ENCODE peak calls at places on chromosomes 6 and 20, in five cellular contexts. Y, J, W, H and R are unnamed samples.

GRCh38 chr20:41300906-41301305 is 16.6 kb downstream of the ZHX3 start:
- DNase-seq in Y (no peak), J (no peak), W (no peak), H (no peak), R (no peak)

GRCh38 chr6:22807818-22808217 is 238.5 kb downstream of the HDGFL1 start:
- DNase-seq in Y (no peak), J (no peak), W (no peak), H (no peak), R (no peak)

GRCh38 chr6:42138630-42139619 is 3.5 kb downstream of the C6orf132 start:
- DNase-seq in Y (no peak), J (no peak), W (no peak), H (no peak), R (no peak)

GRCh38 chr6:167405778-167406532 is 81.1 kb downstream of the TTLL2 start:
- DNase-seq in Y (no peak), J (no peak), W (no peak), H (no peak), R (no peak)

GRCh38 chr6:156775717-156776116 is 1.5 kb upstream of the ARID1B start:
- DNase-seq in Y (no peak), J (no peak), W (no peak), H (no peak), R (no peak)

GRCh38 chr6:51738614-51739013 is 348.8 kb downstream of the PKHD1 start:
- DNase-seq in Y (no peak), J (no peak), W (no peak), H (no peak), R (no peak)

GRCh38 chr6:39791311-39791710 is 865 bp upstream of the DAAM2 start:
- DNase-seq in Y (no peak), J (no peak), W (no peak), H (no peak), R (no peak)

GRCh38 chr6:139172567-139172966 is 37.7 kb downstream of the HECA start:
- DNase-seq in Y (no peak), J (no peak), W (no peak), H (no peak), R (no peak)

GRCh38 chr6:125346143-125346925 is 44.6 kb upstream of the HDDC2 start:
- DNase-seq in Y (no peak), J (no peak), W (no peak), H (no peak), R (no peak)

GRCh38 chr6:11853678-11854417 is 75.2 kb upstream of the ADTRP start:
- DNase-seq in Y (no peak), J (no peak), W (no peak), H (no peak), R (no peak)

GRCh38 chr6:30690403-30691207 is at the start of gene NRM:
- DNase-seq in Y (no peak), J (peak), W (peak), H (peak), R (peak)

GRCh38 chr20:17654649-17655285 is 27.3 kb downstream of the RRBP1 start:
- DNase-seq in Y (no peak), J (no peak), W (peak), H (no peak), R (no peak)

GRCh38 chr6:89350281-89351037 is 2.1 kb downstream of the UBE2J1 start:
- DNase-seq in Y (no peak), J (no peak), W (no peak), H (no peak), R (no peak)

GRCh38 chr6:3324262-3324942 is 65.7 kb downstream of the PSMG4 start:
- DNase-seq in Y (no peak), J (no peak), W (peak), H (no peak), R (no peak)

GRCh38 chr20:23774081-23774480 is 23.3 kb upstream of the CST1 start:
- DNase-seq in Y (no peak), J (no peak), W (no peak), H (no peak), R (no peak)

GRCh38 chr20:23641936-23642751 is 4.4 kb upstream of the CST3 start:
- DNase-seq in Y (no peak), J (no peak), W (peak), H (no peak), R (peak)

GRCh38 chr20:13139459-13140150 is 81.5 kb upstream of the ISM1 start:
- DNase-seq in Y (no peak), J (no peak), W (no peak), H (no peak), R (peak)

GRCh38 chr6:160952633-160953281 is 38.8 kb upstream of the MAP3K4 start:
- DNase-seq in Y (no peak), J (no peak), W (no peak), H (no peak), R (no peak)

GRCh38 chr6:5950448-5950847 is 56.3 kb downstream of the NRN1 start:
- DNase-seq in Y (no peak), J (no peak), W (no peak), H (no peak), R (no peak)

GRCh38 chr20:18717062-18717461 is 96.5 kb upstream of the SCP2D1 start:
- DNase-seq in Y (no peak), J (no peak), W (no peak), H (no peak), R (no peak)

GRCh38 chr6:161265975-161266374 is 7.9 kb downstream of the AGPAT4 start:
- DNase-seq in Y (no peak), J (no peak), W (no peak), H (no peak), R (no peak)

GRCh38 chr20:25454153-25454900 is 46.9 kb downstream of the GINS1 start:
- DNase-seq in Y (no peak), J (no peak), W (no peak), H (no peak), R (no peak)

GRCh38 chr6:28399370-28400121 is at the start of gene ZSCAN12:
- DNase-seq in Y (no peak), J (peak), W (peak), H (peak), R (peak)

GRCh38 chr20:60009826-60010616 is 51.8 kb downstream of the CDH26 start:
- DNase-seq in Y (no peak), J (no peak), W (no peak), H (no peak), R (no peak)

GRCh38 chr20:17863577-17864292 is 104.9 kb downstream of the SNX5 start:
- DNase-seq in Y (no peak), J (no peak), W (peak), H (no peak), R (no peak)

GRCh38 chr6:95087394-95088097 is 489.8 kb upstream of the MANEA start:
- DNase-seq in Y (peak), J (no peak), W (peak), H (no peak), R (no peak)

GRCh38 chr20:53707341-53708102 is 113.9 kb upstream of the ZNF217 start:
- DNase-seq in Y (no peak), J (no peak), W (no peak), H (no peak), R (no peak)

GRCh38 chr6:109632405-109632804 is 58.6 kb downstream of the AK9 start:
- DNase-seq in Y (no peak), J (no peak), W (no peak), H (no peak), R (no peak)

GRCh38 chr20:63217706-63218105 is 1.8 kb upstream of the YTHDF1 start:
- DNase-seq in Y (no peak), J (no peak), W (no peak), H (no peak), R (no peak)

GRCh38 chr20:63214514-63214913 is 1.4 kb downstream of the YTHDF1 start:
- DNase-seq in Y (no peak), J (no peak), W (no peak), H (no peak), R (no peak)

GRCh38 chr20:63216849-63217471 is 1.0 kb upstream of the YTHDF1 start:
- DNase-seq in Y (no peak), J (no peak), W (no peak), H (no peak), R (no peak)

GRCh38 chr20:63216041-63216848 is at the start of gene YTHDF1:
- DNase-seq in Y (peak), J (peak), W (peak), H (peak), R (peak)

GRCh38 chr20:63215101-63216040 is 560 bp downstream of the YTHDF1 start:
- DNase-seq in Y (no peak), J (no peak), W (peak), H (no peak), R (no peak)
- TF ChIP-seq CTCF in Y (peak), J (peak), W (peak), H (no peak), R (peak)

DNA sequence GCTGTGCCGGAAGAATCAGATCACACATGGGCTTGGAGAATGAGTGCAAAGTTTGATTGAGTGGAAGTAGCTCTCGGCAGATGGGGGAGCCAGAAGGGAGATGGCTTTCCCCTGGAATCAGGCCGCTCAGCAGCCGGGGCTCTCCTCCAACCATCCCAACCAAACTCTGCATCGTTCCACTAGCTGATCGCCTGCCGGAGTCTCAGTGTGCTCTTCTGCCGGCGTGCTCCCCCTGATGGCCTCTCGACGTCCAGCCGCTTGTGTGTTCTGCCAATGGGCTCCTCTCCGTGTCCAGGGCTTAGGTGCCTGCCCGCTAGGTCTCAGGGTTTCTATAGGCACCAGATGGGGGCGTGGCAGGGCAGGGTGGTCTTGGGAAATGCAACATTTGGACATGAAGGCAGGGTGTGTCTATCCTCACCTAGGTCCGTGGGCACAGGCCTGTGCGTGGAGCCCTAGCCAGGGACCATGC is 4.9 kb upstream of the BIRC7 start:
- DNase-seq in Y (no peak), J (no peak), W (peak), H (no peak), R (no peak)
- TF ChIP-seq CTCF in Y (no peak), J (peak), W (peak), H (no peak), R (peak)

GRCh38 chr6:46538800-46539199 is 47.6 kb upstream of the RCAN2 start:
- DNase-seq in Y (no peak), J (no peak), W (no peak), H (no peak), R (no peak)

DNA sequence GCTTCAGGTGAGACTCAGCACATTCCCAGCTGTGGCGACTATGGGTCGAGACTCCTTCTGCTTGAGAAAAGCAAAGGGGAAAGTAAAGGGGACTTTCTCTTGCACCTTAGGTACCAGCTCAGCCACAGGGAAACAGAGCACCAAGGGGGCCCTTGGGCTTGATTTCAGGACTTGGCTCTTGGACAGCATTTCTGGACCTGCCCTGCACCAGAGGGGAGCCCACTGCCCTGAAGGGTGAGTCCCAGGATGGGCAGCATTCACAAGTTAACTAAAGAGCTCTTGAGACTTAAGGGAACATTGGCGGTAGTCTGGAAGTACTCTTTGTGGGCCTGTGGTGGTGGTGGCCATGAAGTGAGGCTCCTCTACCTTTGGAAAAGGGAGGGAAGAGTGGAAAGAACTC is 50.3 kb upstream of the RCAN2 start:
- DNase-seq in Y (no peak), J (no peak), W (no peak), H (no peak), R (no peak)
- TF ChIP-seq CTCF in Y (no peak), J (no peak), W (no peak), H (no peak), R (no peak)

GRCh38 chr6:133041020-133041419 is 200.1 kb upstream of the EYA4 start:
- DNase-seq in Y (no peak), J (no peak), W (no peak), H (no peak), R (no peak)

GRCh38 chr6:133034509-133035206 is 206.5 kb upstream of the EYA4 start:
- DNase-seq in Y (no peak), J (no peak), W (no peak), H (no peak), R (no peak)

GRCh38 chr6:133042550-133043120 is 198.5 kb upstream of the EYA4 start:
- DNase-seq in Y (no peak), J (no peak), W (no peak), H (no peak), R (no peak)

GRCh38 chr6:133040025-133040838 is 200.9 kb upstream of the EYA4 start:
- DNase-seq in Y (peak), J (no peak), W (peak), H (no peak), R (no peak)
- TF ChIP-seq CTCF in Y (peak), J (no peak), W (peak), H (no peak), R (peak)

GRCh38 chr6:165891320-165891719 is 228.3 kb upstream of the PDE10A start:
- DNase-seq in Y (no peak), J (no peak), W (no peak), H (no peak), R (no peak)
- TF ChIP-seq CTCF in Y (no peak), J (no peak), W (no peak), H (no peak), R (no peak)